ENCODE peak calls at places on chromosomes 2 and 18, in nine cellular contexts. T is left cardiac atrium, M is A549, B is fibroblast of lung, Z is anterior cingulate cortex, L is A673, G is EH, K is T1000, H is naive B cell. F is an unnamed sample.

GRCh38 chr2:16948073-16948472 is 282.4 kb upstream of the CYRIA start:
- DNase-seq in T (no peak), G (no peak), B (no peak), Z (no peak), M (no peak), L (no peak), H (no peak), K (no peak), F (no peak)

GRCh38 chr2:236753611-236754010 is 184.0 kb downstream of the ACKR3 start:
- DNase-seq in K (no peak), B (no peak), L (no peak), Z (no peak), T (no peak), M (no peak), H (no peak), G (no peak), F (no peak)

GRCh38 chr2:226775032-226775509 is 24.5 kb downstream of the IRS1 start:
- DNase-seq in M (no peak), Z (no peak), K (no peak), G (no peak), T (no peak), B (no peak), L (no peak), H (no peak), F (no peak)

GRCh38 chr2:27020337-27020948 is 12.3 kb upstream of the TMEM214 start:
- DNase-seq in Z (no peak), H (no peak), K (no peak), B (no peak), T (peak; percentile 72), M (no peak), G (no peak), L (no peak), F (no peak)

GRCh38 chr18:48129621-48130082 is 199.2 kb upstream of the SMAD2 start:
- DNase-seq in G (no peak), B (no peak), Z (no peak), K (no peak), L (no peak), M (no peak), T (no peak), H (no peak), F (no peak)

GRCh38 chr2:222796413-222797103 is 64.3 kb upstream of the ACSL3 start:
- DNase-seq in H (no peak), Z (no peak), K (no peak), G (peak; percentile 75), L (peak; percentile 34), M (peak; percentile 67), T (no peak), B (no peak), F (no peak)

GRCh38 chr2:214127178-214127970 is 283.5 kb upstream of the VWC2L start:
- DNase-seq in L (peak; percentile 79), B (peak; percentile 65), G (peak; percentile 86), Z (no peak), T (no peak), K (no peak), M (no peak), H (no peak), F (peak; percentile 55)

GRCh38 chr2:134795765-134796164 is 42.7 kb upstream of the ACMSD start:
- DNase-seq in G (no peak), B (no peak), H (no peak), Z (no peak), K (no peak), L (no peak), M (no peak), T (no peak), F (no peak)

GRCh38 chr2:71748227-71748626 is 294.9 kb downstream of the DYSF start:
- DNase-seq in Z (no peak), M (peak; percentile 41), H (no peak), K (no peak), G (peak; percentile 72), T (peak; percentile 49), L (no peak), B (peak; percentile 59), F (peak; percentile 50)

GRCh38 chr2:111941531-111941930 is 43.1 kb downstream of the MERTK start:
- DNase-seq in Z (no peak), L (peak; percentile 97), B (no peak), H (no peak), G (no peak), T (no peak), K (no peak), M (no peak), F (no peak)

GRCh38 chr2:159773426-159773825 is 24.6 kb downstream of the CD302 start:
- DNase-seq in L (no peak), H (no peak), G (peak; percentile 64), M (peak; percentile 27), B (no peak), Z (no peak), K (no peak), T (no peak), F (no peak)

GRCh38 chr2:41933585-41934322 is 114.1 kb upstream of the PKDCC start:
- DNase-seq in K (peak; percentile 16), L (no peak), M (peak; percentile 88), H (no peak), T (peak; percentile 41), B (peak; percentile 96), G (peak; percentile 84), Z (no peak), F (peak; percentile 95)

GRCh38 chr2:5365871-5366461 is 326.2 kb upstream of the SOX11 start:
- DNase-seq in M (peak; percentile 58), T (peak; percentile 59), H (peak; percentile 1), G (no peak), K (no peak), B (peak; percentile 42), Z (peak; percentile 8), L (peak; percentile 92), F (peak; percentile 16)

GRCh38 chr2:239727776-239728600 is 297.2 kb downstream of the NDUFA10 start:
- DNase-seq in K (no peak), H (no peak), T (peak; percentile 52), B (no peak), L (no peak), M (no peak), G (no peak), Z (peak; percentile 27), F (no peak)

GRCh38 chr18:57188851-57189565 is 42.1 kb downstream of the BOD1L2 start:
- DNase-seq in K (no peak), G (no peak), H (no peak), M (no peak), L (no peak), B (no peak), T (no peak), Z (no peak), F (no peak)

GRCh38 chr2:233802132-233802815 is 24.1 kb downstream of the MROH2A start:
- DNase-seq in Z (no peak), L (no peak), M (no peak), G (no peak), H (no peak), B (no peak), K (no peak), T (no peak), F (no peak)

GRCh38 chr2:191230174-191230573 is 15.0 kb upstream of the MYO1B start:
- DNase-seq in G (peak; percentile 97), H (no peak), Z (no peak), L (peak; percentile 48), K (no peak), T (no peak), M (no peak), B (peak; percentile 98), F (peak; percentile 98)

GRCh38 chr18:328928-329327 is 61.1 kb upstream of the THOC1 start:
- DNase-seq in G (no peak), M (no peak), L (no peak), H (no peak), Z (no peak), T (no peak), K (no peak), B (no peak), F (no peak)

GRCh38 chr18:59197636-59198035 is 22.3 kb upstream of the GRP start:
- DNase-seq in T (no peak), K (no peak), B (no peak), H (no peak), M (no peak), Z (no peak), G (no peak), L (no peak), F (no peak)

GRCh38 chr2:40450066-40450841 is 1.6 kb downstream of the SLC8A1 start:
- DNase-seq in M (no peak), H (peak; percentile 6), B (peak; percentile 62), K (no peak), L (no peak), G (peak; percentile 72), Z (no peak), T (no peak), F (peak; percentile 56)

GRCh38 chr18:9814431-9814830 is 71.3 kb upstream of the TXNDC2 start:
- DNase-seq in K (no peak), G (peak; percentile 95), H (no peak), T (no peak), L (no peak), B (peak; percentile 94), M (peak; percentile 68), Z (no peak), F (peak; percentile 94)

GRCh38 chr2:166351319-166351718 is 24.4 kb downstream of the SCN9A start:
- DNase-seq in T (no peak), M (no peak), K (no peak), G (peak; percentile 81), L (no peak), B (peak; percentile 91), Z (no peak), H (no peak), F (peak; percentile 91)

GRCh38 chr2:20806286-20806685 is 16.6 kb downstream of the LDAH start:
- DNase-seq in Z (no peak), H (no peak), L (no peak), G (no peak), B (no peak), M (no peak), T (no peak), K (no peak), F (no peak)